ENCODE peak calls at places on chromosomes 16 and 17, in nine cellular contexts. F is C1 segment of cervical spinal cord; K is RCC 7860; P is fibroblast of pulmonary artery; D is CD8-positive, alpha-beta memory T cell; W is cardiac muscle cell; C is globus pallidus; X is NCI-H1417; N is stimulated activated CD8-positive, alpha-beta memory T cell treated with anti-CD3 and anti-CD28 coated beads, Interleukin-4, amount 100 ng/mL, for 1 hour. G is an unnamed sample.

GRCh38 chr17:22463110-22463850 is 771.0 kb downstream of the KCNJ18 start:
- DNase-seq in C (no peak), W (no peak), P (no peak), X (no peak), D (no peak), K (no peak), F (no peak), N (no peak), G (no peak)

GRCh38 chr17:39304188-39304587 is 78.4 kb upstream of the STAC2 start:
- DNase-seq in N (no peak), P (no peak), C (no peak), F (no peak), K (no peak), D (no peak), W (no peak), X (no peak), G (no peak)

GRCh38 chr16:31400191-31400590 is 7.1 kb downstream of the ITGAD start:
- DNase-seq in D (no peak), F (no peak), C (no peak), X (no peak), K (no peak), N (no peak), W (no peak), P (no peak), G (no peak)

GRCh38 chr17:17910060-17910459 is 62.1 kb downstream of the TOM1L2 start:
- DNase-seq in D (no peak), K (no peak), F (no peak), P (no peak), N (no peak), C (no peak), X (no peak), W (no peak), G (no peak)

GRCh38 chr17:82215095-82215971 is 2.7 kb upstream of the CCDC57 start:
- DNase-seq in C (no peak), P (no peak), W (no peak), X (no peak), N (no peak), D (no peak), F (no peak), K (peak), G (no peak)

GRCh38 chr17:5711344-5711743 is 127.0 kb upstream of the NLRP1 start:
- DNase-seq in X (no peak), F (no peak), K (no peak), D (no peak), C (no peak), W (no peak), P (no peak), N (no peak), G (no peak)

GRCh38 chr17:75102385-75102821 is 7.4 kb upstream of the ARMC7 start:
- DNase-seq in C (no peak), K (no peak), P (no peak), F (no peak), D (no peak), W (no peak), X (peak), N (no peak), G (no peak)

GRCh38 chr17:83031321-83031945 is 48.0 kb upstream of the METRNL start:
- DNase-seq in P (no peak), F (no peak), K (no peak), D (no peak), W (no peak), N (no peak), C (no peak), X (no peak), G (no peak)

GRCh38 chr16:58026139-58026704 is 668 bp downstream of the MMP15 start:
- DNase-seq in W (no peak), K (no peak), N (no peak), C (no peak), X (peak), F (no peak), D (no peak), P (peak), G (peak)

GRCh38 chr16:50695017-50696000 is 1.9 kb downstream of the NOD2 start:
- DNase-seq in D (no peak), X (no peak), W (no peak), C (peak), P (no peak), F (peak), K (no peak), N (no peak), G (no peak)

GRCh38 chr17:39461911-39462641 is 790 bp downstream of the CDK12 start:
- DNase-seq in N (no peak), P (no peak), D (no peak), W (peak), F (no peak), K (no peak), X (peak), C (peak), G (no peak)

GRCh38 chr16:83996481-83997252 is 28.6 kb downstream of the NECAB2 start:
- DNase-seq in N (no peak), W (no peak), C (no peak), D (no peak), X (no peak), F (no peak), K (no peak), P (no peak), G (no peak)

GRCh38 chr17:74738051-74738996 is 1.3 kb downstream of the RAB37 start:
- DNase-seq in W (no peak), K (no peak), C (no peak), D (peak), P (peak), N (no peak), F (no peak), X (no peak), G (no peak)

GRCh38 chr17:56478836-56479447 is 114.6 kb upstream of the NOG start:
- DNase-seq in D (no peak), F (no peak), N (no peak), X (peak), K (peak), P (peak), C (no peak), W (peak), G (no peak)

GRCh38 chr17:66379539-66379938 is 77.1 kb downstream of the PRKCA start:
- DNase-seq in K (no peak), D (no peak), P (peak), N (no peak), W (no peak), C (no peak), X (no peak), F (no peak), G (no peak)

GRCh38 chr17:77693301-77693700 is 265.2 kb upstream of the TNRC6C start:
- DNase-seq in W (no peak), N (no peak), D (no peak), X (no peak), K (no peak), F (no peak), C (no peak), P (no peak), G (no peak)

GRCh38 chr17:14464741-14465140 is 163.9 kb downstream of the HS3ST3B1 start:
- DNase-seq in C (no peak), K (no peak), X (no peak), W (no peak), F (no peak), P (no peak), N (no peak), D (no peak), G (no peak)

GRCh38 chr16:23375643-23376042 is 73.5 kb downstream of the SCNN1B start:
- DNase-seq in F (no peak), X (no peak), P (no peak), K (no peak), N (no peak), W (no peak), C (no peak), D (no peak), G (no peak)

GRCh38 chr16:5633845-5634440 is 536.3 kb upstream of the EEF2KMT start:
- DNase-seq in N (no peak), P (peak), W (peak), C (no peak), K (no peak), F (no peak), X (no peak), D (no peak), G (no peak)